ENCODE peak calls at places on chromosomes 7 and 10, in seven cellular contexts. V is GM12878, E is HepG2, Q is GM12891, Y is SK-N-SH, N is H1, R is K562. F is an unnamed sample.

GRCh38 chr10:33653584-33654367 is 319.3 kb upstream of the NRP1 start:
- DNase-seq in V (no peak), E (no peak), Q (no peak), Y (no peak), N (no peak), R (no peak), F (no peak)

GRCh38 chr10:58336242-58336641 is 1.4 kb downstream of the UBE2D1 start:
- DNase-seq in V (no peak), E (no peak), Q (no peak), Y (no peak), N (no peak), R (no peak), F (no peak)

GRCh38 chr7:157977306-157977705 is 610.3 kb downstream of the PTPRN2 start:
- DNase-seq in V (no peak), E (no peak), Q (no peak), Y (no peak), N (no peak), R (no peak), F (no peak)

GRCh38 chr10:32054087-32054486 is 2.1 kb downstream of the KIF5B start:
- DNase-seq in V (no peak), E (peak), Q (no peak), Y (no peak), N (no peak), R (no peak), F (no peak)

GRCh38 chr10:127216786-127217185 is 20.4 kb upstream of the INSYN2A start:
- DNase-seq in V (no peak), E (no peak), Q (no peak), Y (no peak), N (no peak), R (no peak), F (no peak)

GRCh38 chr7:112723416-112723815 is 66.8 kb downstream of the TMEM168 start:
- DNase-seq in V (no peak), E (no peak), Q (no peak), Y (no peak), N (no peak), R (no peak), F (no peak)

GRCh38 chr7:46930336-46930735 is 651.6 kb downstream of the TNS3 start:
- DNase-seq in V (no peak), E (no peak), Q (no peak), Y (no peak), N (no peak), R (no peak), F (no peak)

GRCh38 chr7:110871856-110872255 is 219.1 kb upstream of the LRRN3 start:
- DNase-seq in V (no peak), E (no peak), Q (no peak), Y (no peak), N (no peak), R (no peak), F (no peak)

GRCh38 chr10:60663850-60664249 is 114.4 kb upstream of the CDK1 start:
- DNase-seq in V (no peak), E (peak), Q (no peak), Y (no peak), N (no peak), R (no peak), F (no peak)

GRCh38 chr10:131954356-131954965 is 27.3 kb downstream of the BNIP3 start:
- DNase-seq in V (no peak), E (no peak), Q (no peak), Y (no peak), N (no peak), R (no peak), F (no peak)

GRCh38 chr7:73723813-73724212 is 4.3 kb upstream of the STX1A start:
- DNase-seq in V (no peak), E (no peak), Q (no peak), Y (no peak), N (no peak), R (no peak), F (no peak)

GRCh38 chr7:69800495-69800894 is 202.2 kb downstream of the AUTS2 start:
- DNase-seq in V (no peak), E (no peak), Q (no peak), Y (peak), N (peak), R (no peak), F (no peak)

GRCh38 chr7:112411186-112411795 is 39.0 kb upstream of the IFRD1 start:
- DNase-seq in V (no peak), E (peak), Q (no peak), Y (peak), N (no peak), R (no peak), F (no peak)

GRCh38 chr7:50739744-50740455 is 42.8 kb downstream of the GRB10 start:
- DNase-seq in V (no peak), E (no peak), Q (no peak), Y (no peak), N (no peak), R (no peak), F (no peak)

GRCh38 chr10:118369806-118370205 is 27.7 kb upstream of the FAM204A start:
- DNase-seq in V (no peak), E (no peak), Q (no peak), Y (peak), N (no peak), R (no peak), F (no peak)

GRCh38 chr7:4519819-4520520 is 162.1 kb upstream of the FOXK1 start:
- DNase-seq in V (no peak), E (no peak), Q (no peak), Y (no peak), N (no peak), R (no peak), F (no peak)

GRCh38 chr10:101690461-101690860 is 4.5 kb downstream of the FBXW4 start:
- DNase-seq in V (no peak), E (no peak), Q (no peak), Y (no peak), N (no peak), R (no peak), F (no peak)

GRCh38 chr10:10794776-10795175 is 222.9 kb upstream of the CELF2 start:
- DNase-seq in V (no peak), E (no peak), Q (no peak), Y (no peak), N (no peak), R (no peak), F (no peak)

GRCh38 chr10:49615213-49615612 is 1.4 kb downstream of the CHAT start:
- DNase-seq in V (no peak), E (no peak), Q (no peak), Y (no peak), N (no peak), R (no peak), F (no peak)

GRCh38 chr10:103458720-103459119 is at the start of gene CALHM1:
- DNase-seq in V (no peak), E (no peak), Q (peak), Y (no peak), N (no peak), R (peak), F (peak)

GRCh38 chr7:82194011-82194410 is 249.6 kb downstream of the CACNA2D1 start:
- DNase-seq in V (no peak), E (no peak), Q (no peak), Y (no peak), N (no peak), R (no peak), F (no peak)

GRCh38 chr7:137196665-137197064 is 146.9 kb downstream of the PTN start:
- DNase-seq in V (no peak), E (no peak), Q (no peak), Y (no peak), N (no peak), R (no peak), F (no peak)

GRCh38 chr10:69456880-69457693 is 5.8 kb downstream of the TSPAN15 start:
- DNase-seq in V (no peak), E (no peak), Q (no peak), Y (no peak), N (no peak), R (no peak), F (no peak)

GRCh38 chr7:157979631-157980340 is 607.8 kb downstream of the PTPRN2 start:
- DNase-seq in V (no peak), E (no peak), Q (no peak), Y (no peak), N (no peak), R (no peak), F (no peak)

GRCh38 chr10:21260060-21260792 is 265.3 kb downstream of the SKIDA1 start:
- DNase-seq in V (no peak), E (no peak), Q (no peak), Y (no peak), N (no peak), R (no peak), F (no peak)

GRCh38 chr7:135372222-135372621 is 137.7 kb downstream of the CNOT4 start:
- DNase-seq in V (no peak), E (peak), Q (no peak), Y (no peak), N (no peak), R (no peak), F (no peak)

GRCh38 chr10:95290801-95291633 is at the start of gene PDLIM1:
- DNase-seq in V (no peak), E (peak), Q (peak), Y (peak), N (no peak), R (peak), F (peak)

GRCh38 chr10:24465899-24466615 is 257.1 kb downstream of the KIAA1217 start:
- DNase-seq in V (peak), E (peak), Q (no peak), Y (no peak), N (no peak), R (no peak), F (no peak)
- TF ChIP-seq TAF1 in V (no peak), E (peak), Q (no peak), Y (no peak), N (no peak), R (no peak), F (no peak)

DNA sequence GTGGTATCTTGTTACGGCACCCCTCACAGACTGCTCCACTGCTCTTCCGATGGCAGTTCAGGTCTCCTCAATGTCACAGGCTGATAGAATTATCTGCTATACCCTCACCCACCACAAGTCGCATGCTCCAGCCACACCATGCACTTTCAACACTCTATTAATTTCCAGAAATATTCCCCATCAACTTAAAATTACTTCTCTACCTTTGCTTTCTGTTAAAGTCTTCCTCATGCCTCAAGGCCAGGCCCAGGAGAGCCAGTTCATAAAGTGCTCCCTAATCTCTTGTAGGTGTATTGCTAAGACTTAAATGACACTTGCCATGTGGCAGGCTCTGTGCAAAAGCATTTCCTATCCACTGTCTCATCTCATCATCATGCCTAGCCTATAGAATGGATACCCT is 105.9 kb upstream of the ARID5B start:
- DNase-seq in V (no peak), E (no peak), Q (no peak), Y (no peak), N (no peak), R (peak), F (no peak)
- TF ChIP-seq TAF1 in V (no peak), E (no peak), Q (no peak), Y (no peak), N (no peak), R (no peak), F (no peak)

GRCh38 chr7:55021951-55022617 is 3.3 kb downstream of the EGFR start:
- DNase-seq in V (no peak), E (no peak), Q (no peak), Y (no peak), N (no peak), R (no peak), F (no peak)

GRCh38 chr7:55020481-55020871 is 1.7 kb downstream of the EGFR start:
- DNase-seq in V (no peak), E (no peak), Q (no peak), Y (no peak), N (no peak), R (no peak), F (no peak)

GRCh38 chr7:55024776-55025175 is 6.0 kb downstream of the EGFR start:
- DNase-seq in V (no peak), E (no peak), Q (no peak), Y (no peak), N (no peak), R (no peak), F (no peak)

GRCh38 chr7:55021053-55021452 is 2.2 kb downstream of the EGFR start:
- DNase-seq in V (no peak), E (no peak), Q (no peak), Y (no peak), N (no peak), R (no peak), F (no peak)

GRCh38 chr7:55022618-55022985 is 3.8 kb downstream of the EGFR start:
- DNase-seq in V (no peak), E (no peak), Q (no peak), Y (no peak), N (no peak), R (no peak), F (no peak)
- TF ChIP-seq TAF1 in V (no peak), E (no peak), Q (no peak), Y (no peak), N (no peak), R (no peak), F (no peak)

GRCh38 chr10:15211464-15211979 is 43.0 kb upstream of the NMT2 start:
- DNase-seq in V (no peak), E (no peak), Q (no peak), Y (no peak), N (no peak), R (no peak), F (no peak)
- TF ChIP-seq TAF1 in V (no peak), E (no peak), Q (no peak), Y (no peak), N (no peak), R (no peak), F (no peak)

DNA sequence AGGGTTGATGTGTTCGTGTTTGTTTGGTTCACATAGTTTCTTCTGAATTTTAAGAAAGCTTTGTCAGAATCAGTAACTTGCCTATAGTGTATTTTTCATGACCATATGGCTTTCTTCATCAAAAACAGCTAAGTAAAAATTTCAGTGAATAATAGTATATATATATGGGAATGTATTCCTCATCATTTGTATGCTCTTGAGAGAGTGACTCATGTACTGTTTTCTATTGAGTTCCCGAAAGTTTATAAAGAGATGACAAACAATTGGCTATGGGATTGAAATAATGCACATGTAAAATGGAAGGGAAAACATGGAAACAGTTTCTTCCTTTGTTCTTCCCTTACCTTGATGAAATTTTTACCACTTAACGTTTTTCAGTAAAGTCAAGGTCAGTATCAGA is 56.4 kb downstream of the KAT6B start:
- DNase-seq in V (no peak), E (no peak), Q (no peak), Y (no peak), N (no peak), R (no peak), F (no peak)
- TF ChIP-seq TAF1 in V (no peak), E (no peak), Q (no peak), Y (no peak), N (no peak), R (no peak), F (no peak)

GRCh38 chr7:99576251-99576650 is 17.8 kb downstream of the ZNF655 start:
- DNase-seq in V (no peak), E (no peak), Q (no peak), Y (no peak), N (no peak), R (no peak), F (no peak)

GRCh38 chr7:99579281-99579955 is 18.6 kb upstream of the TMEM225B start:
- DNase-seq in V (no peak), E (no peak), Q (no peak), Y (no peak), N (no peak), R (no peak), F (no peak)

GRCh38 chr7:99579956-99580777 is 17.9 kb upstream of the TMEM225B start:
- DNase-seq in V (no peak), E (peak), Q (no peak), Y (peak), N (no peak), R (no peak), F (no peak)
- TF ChIP-seq TAF1 in V (no peak), E (no peak), Q (no peak), Y (no peak), N (peak), R (no peak), F (no peak)

GRCh38 chr7:65937296-65937695 is 44.7 kb downstream of the GUSB start:
- DNase-seq in V (no peak), E (no peak), Q (no peak), Y (no peak), N (no peak), R (no peak), F (no peak)

GRCh38 chr7:65938336-65938895 is 43.6 kb downstream of the GUSB start:
- DNase-seq in V (no peak), E (no peak), Q (no peak), Y (no peak), N (no peak), R (no peak), F (no peak)
- TF ChIP-seq TAF1 in V (no peak), E (no peak), Q (no peak), Y (no peak), N (no peak), R (no peak), F (no peak)

GRCh38 chr7:29400435-29400834 is 163.2 kb upstream of the PRR15 start:
- DNase-seq in V (no peak), E (no peak), Q (no peak), Y (no peak), N (no peak), R (no peak), F (no peak)
- TF ChIP-seq TAF1 in V (no peak), E (no peak), Q (no peak), Y (no peak), N (no peak), R (no peak), F (no peak)

DNA sequence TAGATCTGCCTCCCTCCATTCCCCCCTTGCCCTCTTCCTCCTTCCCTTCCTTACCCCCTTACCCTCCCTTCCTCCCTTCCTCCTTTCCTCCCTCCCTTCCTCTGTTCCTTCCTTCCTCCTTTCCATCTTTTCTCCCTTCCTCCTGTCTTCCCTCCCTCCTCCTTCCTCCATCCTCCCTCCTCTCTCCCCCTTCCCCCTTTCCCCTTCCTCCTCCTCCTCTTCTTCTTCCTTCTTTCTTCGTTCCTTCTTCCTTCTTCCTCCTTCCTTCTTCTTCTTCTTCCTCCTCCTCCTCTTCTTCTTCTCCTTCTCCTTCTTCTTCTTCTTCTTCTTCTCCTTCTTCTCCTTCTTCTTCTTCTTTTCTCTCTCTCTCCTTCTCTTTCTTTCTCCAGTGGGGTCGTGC is 57.9 kb downstream of the MRC1 start:
- DNase-seq in V (no peak), E (no peak), Q (no peak), Y (no peak), N (no peak), R (no peak), F (no peak)
- TF ChIP-seq TAF1 in V (no peak), E (no peak), Q (no peak), Y (no peak), N (no peak), R (no peak), F (no peak)

DNA sequence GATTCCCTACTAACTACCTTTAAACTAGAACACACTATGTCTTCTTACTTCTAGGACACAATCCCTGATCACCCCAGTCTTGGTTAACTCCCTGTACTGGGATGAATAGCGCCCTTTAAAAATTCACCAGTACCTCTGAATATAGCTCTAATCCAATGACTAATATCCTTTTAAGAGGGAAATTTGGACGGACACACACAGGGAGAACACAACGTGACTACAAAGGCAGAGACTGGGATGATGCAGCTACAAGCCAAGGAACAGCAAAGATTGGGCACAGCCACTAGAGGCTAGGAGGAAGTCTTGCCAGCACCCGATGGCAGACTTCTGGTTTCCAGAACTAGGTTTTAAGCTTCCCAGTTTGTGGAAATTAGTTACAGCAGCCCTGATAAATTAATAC is 81.4 kb downstream of the MALSU1 start:
- DNase-seq in V (no peak), E (no peak), Q (no peak), Y (no peak), N (no peak), R (no peak), F (no peak)
- TF ChIP-seq TAF1 in V (no peak), E (no peak), Q (no peak), Y (no peak), N (no peak), R (no peak), F (no peak)

F was measured in GM12892.